ENCODE peak calls at places on chromosomes 11 and 22, in nine cellular contexts. Q, K, F, X, R, J, L, I and T are unnamed samples.

GRCh38 chr22:20054034-20054427 is 26.0 kb upstream of the DGCR8 start:
- DNase-seq in Q (no peak), K (no peak), F (no peak), X (no peak), R (no peak), J (no peak), L (no peak), I (no peak), T (no peak)

GRCh38 chr11:69280451-69280850 is 13.5 kb upstream of the MYEOV start:
- DNase-seq in Q (no peak), K (no peak), F (no peak), X (peak; percentile 46), R (no peak), J (no peak), L (no peak), I (peak; percentile 63), T (peak; percentile 81)

GRCh38 chr11:75462117-75462653 is 29.2 kb upstream of the KLHL35 start:
- DNase-seq in Q (no peak), K (no peak), F (peak; percentile 86), X (no peak), R (no peak), J (no peak), L (no peak), I (no peak), T (no peak)

GRCh38 chr11:46348986-46349401 is 1.7 kb downstream of the DGKZ start:
- DNase-seq in Q (no peak), K (no peak), F (no peak), X (no peak), R (no peak), J (no peak), L (peak; percentile 61), I (no peak), T (no peak)

GRCh38 chr22:41780714-41781507 is 19.6 kb upstream of the CCDC134 start:
- DNase-seq in Q (no peak), K (peak; percentile 9), F (no peak), X (no peak), R (no peak), J (peak; percentile 27), L (no peak), I (peak; percentile 69), T (peak; percentile 51)

GRCh38 chr11:66289548-66290331 is 797 bp upstream of the YIF1A start:
- DNase-seq in Q (peak; percentile 72), K (no peak), F (peak; percentile 92), X (no peak), R (no peak), J (no peak), L (no peak), I (no peak), T (no peak)

GRCh38 chr11:14318581-14318981 is 40.4 kb downstream of the RRAS2 start:
- DNase-seq in Q (no peak), K (no peak), F (no peak), X (no peak), R (no peak), J (no peak), L (no peak), I (peak; percentile 43), T (no peak)

GRCh38 chr11:17699157-17700114 is 19.9 kb upstream of the MYOD1 start:
- DNase-seq in Q (no peak), K (no peak), F (peak; percentile 22), X (no peak), R (no peak), J (peak; percentile 39), L (no peak), I (peak; percentile 49), T (no peak)

GRCh38 chr11:121650520-121651266 is 197.9 kb upstream of the SORL1-AS1 start:
- DNase-seq in Q (no peak), K (no peak), F (no peak), X (no peak), R (no peak), J (no peak), L (no peak), I (no peak), T (no peak)

GRCh38 chr11:77250881-77251640 is 50.4 kb downstream of the GDPD4 start:
- DNase-seq in Q (no peak), K (no peak), F (no peak), X (no peak), R (no peak), J (peak; percentile 14), L (no peak), I (peak; percentile 71), T (no peak)

GRCh38 chr11:76206327-76207081 is at the start of gene WNT11:
- DNase-seq in Q (no peak), K (peak; percentile 19), F (peak; percentile 93), X (peak; percentile 42), R (peak; percentile 64), J (no peak), L (peak; percentile 47), I (peak; percentile 35), T (peak; percentile 66)

GRCh38 chr11:116257092-116257491 is 515.7 kb downstream of the BUD13 start:
- DNase-seq in Q (no peak), K (no peak), F (no peak), X (peak; percentile 4), R (no peak), J (no peak), L (no peak), I (no peak), T (peak; percentile 33)

GRCh38 chr11:98798333-98798732 is 222.4 kb upstream of the CNTN5 start:
- DNase-seq in Q (no peak), K (no peak), F (no peak), X (no peak), R (no peak), J (no peak), L (no peak), I (no peak), T (no peak)

GRCh38 chr22:41544671-41545476 is 604 bp upstream of the POLR3H start:
- DNase-seq in Q (no peak), K (no peak), F (peak; percentile 42), X (no peak), R (no peak), J (no peak), L (no peak), I (no peak), T (no peak)

GRCh38 chr11:122895591-122895990 is 13.0 kb downstream of the JHY start:
- DNase-seq in Q (no peak), K (no peak), F (no peak), X (no peak), R (peak; percentile 97), J (no peak), L (peak; percentile 98), I (no peak), T (no peak)

GRCh38 chr22:38187413-38188212 is 6.0 kb upstream of the PLA2G6 start:
- DNase-seq in Q (no peak), K (peak; percentile 58), F (no peak), X (no peak), R (peak; percentile 47), J (peak; percentile 71), L (peak; percentile 60), I (no peak), T (no peak)

GRCh38 chr11:101100601-101101000 is 29.0 kb downstream of the PGR start:
- DNase-seq in Q (no peak), K (no peak), F (no peak), X (no peak), R (no peak), J (no peak), L (no peak), I (no peak), T (no peak)

GRCh38 chr11:10669258-10670033 is 24.1 kb downstream of the IRAG1 start:
- DNase-seq in Q (no peak), K (peak; percentile 55), F (no peak), X (peak; percentile 85), R (no peak), J (peak; percentile 51), L (peak; percentile 38), I (peak; percentile 95), T (peak; percentile 56)

GRCh38 chr11:104897891-104898684 is at the start of gene CASP12:
- DNase-seq in Q (no peak), K (peak; percentile 45), F (no peak), X (no peak), R (no peak), J (no peak), L (no peak), I (peak; percentile 7), T (no peak)

GRCh38 chr11:65169164-65169641 is 830 bp upstream of the SPDYC start:
- DNase-seq in Q (no peak), K (no peak), F (no peak), X (no peak), R (no peak), J (no peak), L (no peak), I (peak; percentile 21), T (no peak)

GRCh38 chr11:126416542-126417090 is 61.1 kb downstream of the ST3GAL4 start:
- DNase-seq in Q (no peak), K (peak; percentile 79), F (peak; percentile 95), X (peak; percentile 73), R (peak; percentile 87), J (no peak), L (peak; percentile 88), I (peak; percentile 74), T (peak; percentile 69)

GRCh38 chr22:36926721-36927435 is 13.4 kb downstream of the CSF2RB start:
- DNase-seq in Q (no peak), K (no peak), F (no peak), X (no peak), R (no peak), J (no peak), L (no peak), I (no peak), T (no peak)